ENCODE peak calls at places on chromosome 15, in five cellular contexts. F, K, S, T and Y are unnamed samples.
A peak's percentile ranks its signal among the peaks of the same experiment; 100 is the strongest.

GRCh38 chr15:88218557-88219214 is 37.9 kb downstream of the NTRK3 start:
- DNase-seq in T (no peak), F (no peak), K (no peak), S (no peak), Y (no peak)

GRCh38 chr15:45855907-45856579 is 221.2 kb downstream of the SQOR start:
- DNase-seq in S (peak; percentile 94), K (no peak), T (no peak), F (no peak), Y (peak; percentile 95)

GRCh38 chr15:78093242-78094020 is 1.1 kb downstream of the SH2D7 start:
- DNase-seq in F (no peak), S (no peak), T (peak; percentile 32), K (no peak), Y (no peak)

GRCh38 chr15:22979699-22980188 is 424 bp downstream of the CYFIP1 start:
- DNase-seq in S (peak; percentile 11), F (peak; percentile 47), T (peak; percentile 69), K (no peak), Y (peak; percentile 22)

GRCh38 chr15:43541785-43542184 is 24.4 kb downstream of the MAP1A start:
- DNase-seq in T (no peak), K (no peak), S (peak; percentile 25), F (no peak), Y (peak; percentile 28)

GRCh38 chr15:68617001-68617400 is 38.2 kb downstream of the CORO2B start:
- DNase-seq in K (no peak), T (no peak), S (no peak), F (no peak), Y (no peak)

GRCh38 chr15:68126415-68126814 is 72.3 kb downstream of the PIAS1 start:
- DNase-seq in K (no peak), S (peak; percentile 20), T (no peak), F (no peak), Y (peak; percentile 30)

GRCh38 chr15:64800476-64800875 is 25.0 kb downstream of the PIF1 start:
- DNase-seq in S (no peak), F (no peak), K (no peak), T (no peak), Y (peak; percentile 40)

GRCh38 chr15:90829942-90830440 is 38.4 kb upstream of the FURIN start:
- DNase-seq in F (no peak), K (no peak), S (no peak), T (no peak), Y (no peak)

GRCh38 chr15:80861776-80862175 is 82.6 kb downstream of the CEMIP start:
- DNase-seq in F (no peak), K (no peak), T (no peak), S (peak; percentile 35), Y (peak; percentile 15)

GRCh38 chr15:72902245-72902928 is 118.8 kb upstream of the ADPGK start:
- DNase-seq in S (no peak), K (peak; percentile 50), T (peak; percentile 88), F (no peak), Y (no peak)

GRCh38 chr15:85276508-85276907 is 103.9 kb upstream of the AKAP13 start:
- DNase-seq in S (peak; percentile 49), T (no peak), K (no peak), F (no peak), Y (peak; percentile 67)

GRCh38 chr15:36007699-36008098 is 461.7 kb upstream of the DPH6 start:
- DNase-seq in F (no peak), K (no peak), S (no peak), T (no peak), Y (no peak)

GRCh38 chr15:77474310-77474986 is 53.8 kb downstream of the HMG20A start:
- DNase-seq in F (peak; percentile 65), S (no peak), T (no peak), K (no peak), Y (no peak)

GRCh38 chr15:98651581-98652220 is 3.4 kb downstream of the IGF1R start:
- DNase-seq in F (peak; percentile 46), T (no peak), S (peak; percentile 55), K (no peak), Y (peak; percentile 56)

GRCh38 chr15:49815937-49816336 is 195.1 kb downstream of the DTWD1 start:
- DNase-seq in K (peak; percentile 48), S (no peak), F (no peak), T (no peak), Y (no peak)

GRCh38 chr15:77507911-77508310 is 87.2 kb downstream of the HMG20A start:
- DNase-seq in F (no peak), S (peak; percentile 33), T (no peak), K (peak; percentile 58), Y (no peak)

GRCh38 chr15:58201536-58201935 is 63.4 kb downstream of the AQP9 start:
- DNase-seq in T (no peak), F (no peak), K (no peak), S (no peak), Y (no peak)

GRCh38 chr15:41965441-41966413 is 6.6 kb downstream of the EHD4 start:
- DNase-seq in T (peak; percentile 37), S (no peak), K (no peak), F (peak; percentile 90), Y (no peak)

GRCh38 chr15:89912674-89913396 is at the start of gene ARPIN:
- DNase-seq in T (peak; percentile 77), K (peak; percentile 69), F (peak; percentile 79), S (no peak), Y (peak; percentile 51)

GRCh38 chr15:79779739-79780138 is 117.1 kb downstream of the MTHFS start:
- DNase-seq in K (no peak), S (no peak), T (no peak), F (no peak), Y (no peak)

DNA sequence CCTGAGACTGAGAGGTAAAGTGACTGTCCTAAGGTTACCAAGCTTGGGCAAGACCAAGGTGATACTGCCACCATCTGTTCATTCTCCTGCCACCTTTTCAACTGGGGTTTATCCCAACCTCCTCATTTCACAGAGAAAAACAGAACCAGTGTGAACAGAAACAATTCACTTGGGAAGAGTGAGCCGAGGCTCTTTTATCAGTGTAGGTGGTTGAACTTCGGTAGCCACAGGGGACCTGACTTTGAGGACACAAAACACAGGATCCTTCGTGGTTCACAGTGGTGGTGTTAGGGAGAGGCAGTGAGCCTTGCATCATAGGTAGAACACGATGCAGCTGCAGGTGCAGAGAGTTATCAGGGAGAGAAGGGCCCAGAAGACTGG is 72.8 kb upstream of the ICE2 start:
- DNase-seq in S (peak; percentile 28), F (no peak), T (no peak), K (no peak), Y (peak; percentile 29)
- TF ChIP-seq CTCF in S (peak; percentile 36), F (no peak), T (no peak), K (no peak), Y (peak; percentile 43)

DNA sequence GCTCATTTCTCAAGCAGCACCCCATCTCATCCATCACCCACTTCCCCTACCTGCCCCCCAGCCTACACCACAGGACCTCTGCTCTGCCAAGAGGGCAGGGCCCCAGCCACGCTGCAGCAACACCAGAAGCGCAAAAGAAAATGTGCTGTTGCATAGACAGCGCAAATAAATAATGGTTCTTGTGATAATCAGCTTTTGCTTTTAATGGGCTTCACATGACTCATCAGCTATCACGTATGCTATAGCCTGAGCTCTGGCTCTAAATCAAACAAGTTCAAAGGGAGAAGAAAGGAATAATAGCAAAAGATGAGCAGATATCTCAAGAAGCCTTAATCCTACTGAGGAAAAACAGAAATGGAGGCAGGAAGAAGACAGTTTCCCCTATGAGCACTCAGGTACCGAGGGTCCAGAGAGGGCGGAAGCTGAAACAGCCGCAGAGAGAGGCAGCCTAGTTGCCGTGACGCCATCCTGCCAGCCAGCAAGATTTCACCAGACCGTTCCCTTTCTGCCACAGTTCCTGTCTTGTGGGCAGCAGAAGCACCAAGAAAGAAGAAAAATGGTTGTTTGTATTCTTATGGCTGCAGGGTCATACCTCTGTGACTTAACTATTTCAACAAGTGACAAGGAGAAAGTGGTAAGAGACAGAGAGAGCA is 22.1 kb downstream of the RAB27A start:
- DNase-seq in K (no peak), T (peak; percentile 73), S (no peak), F (no peak), Y (no peak)
- H3K4me3 ChIP-seq in K (no peak overlapping the region), T (no peak overlapping the region), S (no peak overlapping the region), F (no peak overlapping the region), Y (no peak overlapping the region)

GRCh38 chr15:55799287-55800212 is 56.6 kb upstream of the PRTG start:
- DNase-seq in T (no peak), S (peak; percentile 24), K (no peak), F (peak; percentile 86), Y (peak; percentile 42)
- TF ChIP-seq CTCF in T (no peak), S (peak; percentile 60), K (no peak), F (peak; percentile 77), Y (peak; percentile 59)

GRCh38 chr15:38247336-38247735 is 5.3 kb upstream of the SPRED1 start:
- DNase-seq in F (no peak), K (no peak), S (no peak), T (no peak), Y (no peak)
- H3K4me3 ChIP-seq in F (no peak overlapping the region), K (no peak overlapping the region), S (no peak overlapping the region), T (no peak overlapping the region), Y (no peak overlapping the region)

GRCh38 chr15:48720646-48721045 is 75.1 kb upstream of the FBN1 start:
- DNase-seq in S (peak; percentile 8), K (no peak), F (no peak), T (no peak), Y (peak; percentile 18)

GRCh38 chr15:48718646-48719045 is 73.1 kb upstream of the FBN1 start:
- DNase-seq in S (peak; percentile 18), F (no peak), T (no peak), K (no peak), Y (peak; percentile 29)

GRCh38 chr15:48719668-48720067 is 74.2 kb upstream of the FBN1 start:
- DNase-seq in F (no peak), S (no peak), K (no peak), T (no peak), Y (no peak)

GRCh38 chr15:48721061-48721810 is 75.7 kb upstream of the FBN1 start:
- DNase-seq in T (no peak), K (no peak), F (no peak), S (no peak), Y (no peak)

DNA sequence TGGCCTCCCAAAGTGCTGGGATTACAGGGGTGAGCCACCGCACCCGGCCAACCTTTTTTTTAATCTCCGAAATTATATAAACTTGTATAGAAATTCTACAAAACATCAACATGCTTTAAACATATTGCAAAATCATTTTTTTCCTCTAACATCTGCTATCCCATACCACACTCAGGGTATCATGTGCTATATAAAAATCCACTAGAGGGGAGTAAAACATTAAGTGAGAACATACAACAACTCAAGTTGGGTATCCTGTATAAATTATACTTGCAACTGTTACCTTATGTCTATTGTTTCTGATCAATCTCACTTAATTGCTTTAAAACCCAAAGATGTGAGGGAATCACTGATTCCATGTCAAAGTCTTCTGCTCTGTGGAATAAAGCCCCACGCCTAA is 71.9 kb upstream of the FBN1 start:
- DNase-seq in S (peak; percentile 26), T (no peak), F (no peak), K (no peak), Y (peak; percentile 10)
- TF ChIP-seq CTCF in S (no peak), T (no peak), F (peak; percentile 24), K (no peak), Y (no peak)

GRCh38 chr15:70270752-70271111 is 173.0 kb upstream of the TLE3 start:
- DNase-seq in S (no peak), T (no peak), K (no peak), F (no peak), Y (no peak)
- H3K4me3 ChIP-seq in S (no peak overlapping the region), T (no peak overlapping the region), K (no peak overlapping the region), F (no peak overlapping the region), Y (no peak overlapping the region)

GRCh38 chr15:100210338-100210737 is 131.4 kb downstream of the ADAMTS17 start:
- DNase-seq in S (no peak), K (no peak), T (no peak), F (no peak), Y (no peak)
- TF ChIP-seq CTCF in S (no peak), K (no peak), T (no peak), F (no peak), Y (no peak)

GRCh38 chr15:38130739-38131498 is 121.7 kb upstream of the SPRED1 start:
- DNase-seq in T (peak; percentile 90), S (peak; percentile 88), K (peak; percentile 45), F (no peak), Y (peak; percentile 92)
- H3K4me3 ChIP-seq in T (peak overlapping the region; percentile 24), S (no peak overlapping the region), K (peak overlapping the region; percentile 44), F (no peak overlapping the region), Y (no peak overlapping the region)